ENCODE peak calls at places on chromosomes 5 and 9, in eight cellular contexts. One of them, this sample, is unnamed.
A peak's percentile ranks its signal among the peaks of the same experiment; 100 is the strongest.

GRCh38 chr5:68656936-68657857 is 436.6 kb upstream of the SLC30A5 start:
- DNase-seq in A673: peak; percentile 39
- DNase-seq in foreskin fibroblast: no peak
- DNase-seq in cardiac fibroblast: no peak
- DNase-seq in AG10803: no peak
- DNase-seq in glutamatergic neuron: no peak
- DNase-seq in brain microvascular endothelial cell: no peak
- DNase-seq in GM12865: peak; percentile 8
- DNase-seq in this sample: no peak

GRCh38 chr9:35179347-35180271 is 17.8 kb downstream of the UNC13B start:
- DNase-seq in AG10803: no peak
- DNase-seq in brain microvascular endothelial cell: no peak
- DNase-seq in GM12865: no peak
- DNase-seq in glutamatergic neuron: no peak
- DNase-seq in cardiac fibroblast: no peak
- DNase-seq in A673: no peak
- DNase-seq in foreskin fibroblast: no peak
- DNase-seq in this sample: no peak

GRCh38 chr9:20070336-20070735 is 281.5 kb upstream of the SLC24A2 start:
- DNase-seq in glutamatergic neuron: no peak
- DNase-seq in foreskin fibroblast: no peak
- DNase-seq in brain microvascular endothelial cell: no peak
- DNase-seq in GM12865: no peak
- DNase-seq in cardiac fibroblast: no peak
- DNase-seq in A673: no peak
- DNase-seq in AG10803: no peak
- DNase-seq in this sample: no peak

GRCh38 chr5:95080456-95080855 is 204.4 kb downstream of the MCTP1 start:
- DNase-seq in cardiac fibroblast: peak; percentile 30
- DNase-seq in AG10803: no peak
- DNase-seq in foreskin fibroblast: no peak
- DNase-seq in GM12865: no peak
- DNase-seq in glutamatergic neuron: no peak
- DNase-seq in A673: no peak
- DNase-seq in brain microvascular endothelial cell: no peak
- DNase-seq in this sample: no peak

GRCh38 chr9:21710792-21711191 is 91.6 kb upstream of the MTAP start:
- DNase-seq in glutamatergic neuron: no peak
- DNase-seq in AG10803: peak; percentile 35
- DNase-seq in GM12865: peak; percentile 24
- DNase-seq in cardiac fibroblast: peak; percentile 70
- DNase-seq in brain microvascular endothelial cell: no peak
- DNase-seq in foreskin fibroblast: no peak
- DNase-seq in A673: no peak
- DNase-seq in this sample: no peak

GRCh38 chr5:149932445-149933350 is 11.9 kb downstream of the PDE6A start:
- DNase-seq in AG10803: no peak
- DNase-seq in cardiac fibroblast: no peak
- DNase-seq in brain microvascular endothelial cell: no peak
- DNase-seq in foreskin fibroblast: no peak
- DNase-seq in glutamatergic neuron: no peak
- DNase-seq in GM12865: no peak
- DNase-seq in A673: no peak
- DNase-seq in this sample: no peak

GRCh38 chr9:91924090-91924489 is 25.9 kb downstream of the ROR2 start:
- DNase-seq in AG10803: no peak
- DNase-seq in A673: no peak
- DNase-seq in GM12865: no peak
- DNase-seq in foreskin fibroblast: no peak
- DNase-seq in brain microvascular endothelial cell: no peak
- DNase-seq in cardiac fibroblast: no peak
- DNase-seq in glutamatergic neuron: no peak
- DNase-seq in this sample: no peak

GRCh38 chr9:6272229-6272597 is 56.0 kb upstream of the TPD52L3 start:
- DNase-seq in A673: no peak
- DNase-seq in cardiac fibroblast: peak; percentile 94
- DNase-seq in brain microvascular endothelial cell: no peak
- DNase-seq in GM12865: no peak
- DNase-seq in glutamatergic neuron: no peak
- DNase-seq in AG10803: peak; percentile 87
- DNase-seq in foreskin fibroblast: peak; percentile 63
- DNase-seq in this sample: peak; percentile 93

GRCh38 chr9:134724231-134724911 is 82.8 kb downstream of the COL5A1 start:
- DNase-seq in AG10803: peak; percentile 58
- DNase-seq in foreskin fibroblast: peak; percentile 56
- DNase-seq in brain microvascular endothelial cell: peak; percentile 54
- DNase-seq in A673: no peak
- DNase-seq in GM12865: no peak
- DNase-seq in cardiac fibroblast: peak; percentile 70
- DNase-seq in glutamatergic neuron: no peak
- DNase-seq in this sample: no peak

GRCh38 chr5:141389153-141390042 is 1.9 kb downstream of the PCDHGB4 start:
- DNase-seq in foreskin fibroblast: no peak
- DNase-seq in AG10803: no peak
- DNase-seq in brain microvascular endothelial cell: no peak
- DNase-seq in A673: no peak
- DNase-seq in glutamatergic neuron: no peak
- DNase-seq in cardiac fibroblast: no peak
- DNase-seq in GM12865: no peak
- DNase-seq in this sample: no peak

GRCh38 chr5:141388661-141389060 is 1.2 kb downstream of the PCDHGB4 start:
- DNase-seq in A673: no peak
- DNase-seq in glutamatergic neuron: no peak
- DNase-seq in cardiac fibroblast: no peak
- DNase-seq in brain microvascular endothelial cell: no peak
- DNase-seq in foreskin fibroblast: no peak
- DNase-seq in AG10803: no peak
- DNase-seq in GM12865: no peak
- DNase-seq in this sample: no peak

GRCh38 chr5:141398608-141399007 is 861 bp downstream of the PCDHGB5 start:
- DNase-seq in A673: no peak
- DNase-seq in foreskin fibroblast: no peak
- DNase-seq in brain microvascular endothelial cell: no peak
- DNase-seq in glutamatergic neuron: no peak
- DNase-seq in AG10803: no peak
- DNase-seq in GM12865: no peak
- DNase-seq in cardiac fibroblast: no peak
- DNase-seq in this sample: no peak

GRCh38 chr5:141393267-141393666 is 834 bp downstream of the PCDHGA8 start:
- DNase-seq in AG10803: no peak
- DNase-seq in glutamatergic neuron: no peak
- DNase-seq in cardiac fibroblast: no peak
- DNase-seq in brain microvascular endothelial cell: no peak
- DNase-seq in foreskin fibroblast: no peak
- DNase-seq in GM12865: no peak
- DNase-seq in A673: no peak
- DNase-seq in this sample: no peak

GRCh38 chr5:141392429-141393198 is at the start of gene PCDHGA8:
- DNase-seq in glutamatergic neuron: no peak
- DNase-seq in A673: peak; percentile 71
- DNase-seq in brain microvascular endothelial cell: no peak
- DNase-seq in AG10803: peak; percentile 41
- DNase-seq in foreskin fibroblast: no peak
- DNase-seq in GM12865: no peak
- DNase-seq in cardiac fibroblast: no peak
- DNase-seq in this sample: no peak
- TF ChIP-seq CTCF in glutamatergic neuron: no peak
- TF ChIP-seq CTCF in A673: peak; percentile 44
- TF ChIP-seq CTCF in brain microvascular endothelial cell: peak; percentile 21
- TF ChIP-seq CTCF in AG10803: peak; percentile 22
- TF ChIP-seq CTCF in foreskin fibroblast: no peak
- TF ChIP-seq CTCF in GM12865: no peak
- TF ChIP-seq CTCF in cardiac fibroblast: peak; percentile 12
- TF ChIP-seq CTCF in this sample: peak; percentile 3

DNA sequence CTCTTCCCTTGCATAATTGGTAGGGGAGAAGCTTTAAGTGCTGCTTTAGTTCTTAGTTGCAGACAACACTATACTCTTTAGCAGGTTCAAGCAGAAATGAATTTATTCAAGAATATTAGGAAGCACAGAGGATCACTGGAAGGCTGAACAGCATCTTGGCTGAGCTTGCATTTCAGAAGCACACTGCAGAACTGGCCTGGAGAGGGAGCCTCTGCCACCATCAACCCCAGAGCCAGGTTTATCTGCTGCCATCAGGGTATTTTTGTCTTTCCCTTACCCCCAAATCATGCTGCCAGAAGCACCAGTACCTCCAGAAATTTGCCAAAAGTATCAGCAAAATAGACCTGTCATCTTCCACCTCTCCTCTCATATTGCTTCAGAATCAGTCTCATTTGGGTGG is 440.7 kb downstream of the DMAC1 start:
- DNase-seq in foreskin fibroblast: no peak
- DNase-seq in GM12865: no peak
- DNase-seq in glutamatergic neuron: no peak
- DNase-seq in brain microvascular endothelial cell: no peak
- DNase-seq in AG10803: no peak
- DNase-seq in A673: peak; percentile 12
- DNase-seq in cardiac fibroblast: peak; percentile 16
- DNase-seq in this sample: no peak
- TF ChIP-seq CTCF in foreskin fibroblast: peak; percentile 37
- TF ChIP-seq CTCF in GM12865: no peak
- TF ChIP-seq CTCF in glutamatergic neuron: no peak
- TF ChIP-seq CTCF in brain microvascular endothelial cell: peak; percentile 10
- TF ChIP-seq CTCF in AG10803: peak; percentile 20
- TF ChIP-seq CTCF in A673: peak; percentile 55
- TF ChIP-seq CTCF in cardiac fibroblast: peak; percentile 24
- TF ChIP-seq CTCF in this sample: peak; percentile 11

GRCh38 chr9:78963911-78964310 is 607.9 kb upstream of the TLE4 start:
- DNase-seq in brain microvascular endothelial cell: no peak
- DNase-seq in GM12865: no peak
- DNase-seq in foreskin fibroblast: no peak
- DNase-seq in AG10803: no peak
- DNase-seq in A673: no peak
- DNase-seq in glutamatergic neuron: no peak
- DNase-seq in cardiac fibroblast: no peak
- DNase-seq in this sample: no peak
- TF ChIP-seq CTCF in brain microvascular endothelial cell: no peak
- TF ChIP-seq CTCF in GM12865: no peak
- TF ChIP-seq CTCF in foreskin fibroblast: no peak
- TF ChIP-seq CTCF in AG10803: no peak
- TF ChIP-seq CTCF in A673: no peak
- TF ChIP-seq CTCF in glutamatergic neuron: no peak
- TF ChIP-seq CTCF in cardiac fibroblast: no peak
- TF ChIP-seq CTCF in this sample: no peak

GRCh38 chr5:170429014-170429413 is 39.8 kb upstream of the KCNMB1 start:
- DNase-seq in cardiac fibroblast: peak; percentile 25
- DNase-seq in A673: peak; percentile 46
- DNase-seq in glutamatergic neuron: no peak
- DNase-seq in brain microvascular endothelial cell: no peak
- DNase-seq in foreskin fibroblast: no peak
- DNase-seq in AG10803: no peak
- DNase-seq in GM12865: no peak
- DNase-seq in this sample: no peak
- TF ChIP-seq CTCF in cardiac fibroblast: peak; percentile 45
- TF ChIP-seq CTCF in A673: peak; percentile 28
- TF ChIP-seq CTCF in glutamatergic neuron: no peak
- TF ChIP-seq CTCF in brain microvascular endothelial cell: peak; percentile 50
- TF ChIP-seq CTCF in foreskin fibroblast: peak; percentile 30
- TF ChIP-seq CTCF in AG10803: peak; percentile 46
- TF ChIP-seq CTCF in GM12865: no peak
- TF ChIP-seq CTCF in this sample: no peak

GRCh38 chr5:159313197-159313596 is 17.1 kb downstream of the IL12B start:
- DNase-seq in A673: no peak
- DNase-seq in foreskin fibroblast: no peak
- DNase-seq in GM12865: no peak
- DNase-seq in AG10803: no peak
- DNase-seq in cardiac fibroblast: no peak
- DNase-seq in glutamatergic neuron: no peak
- DNase-seq in brain microvascular endothelial cell: no peak
- DNase-seq in this sample: no peak
- TF ChIP-seq CTCF in A673: no peak
- TF ChIP-seq CTCF in foreskin fibroblast: no peak
- TF ChIP-seq CTCF in GM12865: no peak
- TF ChIP-seq CTCF in AG10803: no peak
- TF ChIP-seq CTCF in cardiac fibroblast: no peak
- TF ChIP-seq CTCF in glutamatergic neuron: no peak
- TF ChIP-seq CTCF in brain microvascular endothelial cell: no peak
- TF ChIP-seq CTCF in this sample: no peak

DNA sequence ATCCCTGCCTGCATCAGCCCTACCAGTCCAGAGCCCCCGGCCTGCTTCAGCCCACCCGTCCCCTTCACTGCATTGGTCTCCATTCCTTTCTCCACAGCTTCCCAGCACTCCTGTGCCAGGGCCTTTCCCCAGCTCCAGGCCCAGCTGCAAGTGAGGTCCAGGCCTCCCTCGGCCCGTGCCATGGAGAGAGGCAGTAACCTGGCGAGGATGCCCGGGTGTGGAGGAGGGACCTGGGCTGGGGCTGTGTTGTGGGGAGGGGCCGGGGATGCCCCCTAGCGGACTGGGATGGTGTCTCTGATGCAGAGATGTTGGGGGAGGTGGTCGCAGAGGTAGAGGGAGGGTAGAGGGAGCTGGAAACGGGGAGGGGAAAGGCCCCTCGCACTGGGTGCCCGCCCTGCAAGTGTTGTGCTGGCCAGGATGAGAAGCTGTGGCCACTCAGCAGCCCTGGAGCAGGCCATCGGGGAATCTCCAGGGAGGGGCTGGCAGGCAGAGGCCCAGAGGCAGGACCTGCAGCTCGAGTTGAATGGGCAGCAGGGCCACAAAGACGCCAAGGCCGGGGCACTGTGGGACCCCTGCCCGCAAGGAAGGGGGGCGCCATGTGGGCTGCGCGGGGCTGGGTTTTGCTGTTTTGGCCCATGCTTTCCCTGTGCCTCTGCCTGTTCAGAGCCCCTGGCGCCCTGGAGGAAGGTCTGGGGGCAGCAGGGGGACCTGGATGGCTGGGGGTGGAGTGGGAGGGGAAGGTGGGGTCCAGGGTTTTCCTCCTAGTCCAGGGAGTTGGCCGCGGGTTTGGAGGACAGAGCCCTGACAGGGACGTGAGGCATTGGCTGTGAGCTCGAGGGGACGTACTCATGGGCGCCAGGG is 26.0 kb upstream of the NKD2 start:
- DNase-seq in foreskin fibroblast: no peak
- DNase-seq in A673: no peak
- DNase-seq in AG10803: no peak
- DNase-seq in glutamatergic neuron: peak; percentile 63
- DNase-seq in GM12865: no peak
- DNase-seq in brain microvascular endothelial cell: no peak
- DNase-seq in cardiac fibroblast: no peak
- DNase-seq in this sample: no peak
- TF ChIP-seq CTCF in foreskin fibroblast: no peak
- TF ChIP-seq CTCF in A673: no peak
- TF ChIP-seq CTCF in AG10803: peak; percentile 23
- TF ChIP-seq CTCF in glutamatergic neuron: peak; percentile 49
- TF ChIP-seq CTCF in GM12865: peak; percentile 23
- TF ChIP-seq CTCF in brain microvascular endothelial cell: peak; percentile 43
- TF ChIP-seq CTCF in cardiac fibroblast: peak; percentile 19
- TF ChIP-seq CTCF in this sample: peak; percentile 39

GRCh38 chr5:64207978-64208377 is 42.3 kb downstream of the RNF180 start:
- DNase-seq in foreskin fibroblast: no peak
- DNase-seq in glutamatergic neuron: no peak
- DNase-seq in cardiac fibroblast: peak; percentile 57
- DNase-seq in GM12865: no peak
- DNase-seq in brain microvascular endothelial cell: no peak
- DNase-seq in AG10803: peak; percentile 12
- DNase-seq in A673: peak; percentile 30
- DNase-seq in this sample: no peak
- TF ChIP-seq CTCF in foreskin fibroblast: no peak
- TF ChIP-seq CTCF in glutamatergic neuron: no peak
- TF ChIP-seq CTCF in cardiac fibroblast: no peak
- TF ChIP-seq CTCF in GM12865: no peak
- TF ChIP-seq CTCF in brain microvascular endothelial cell: no peak
- TF ChIP-seq CTCF in AG10803: peak; percentile 34
- TF ChIP-seq CTCF in A673: peak; percentile 34
- TF ChIP-seq CTCF in this sample: peak; percentile 18

This sample was measured in AG09319.